ENCODE peak calls at places on chromosome 7, in six cellular contexts. E, J, Y, Q, B and X are unnamed samples.
A peak's percentile ranks its signal among the peaks of the same experiment; 100 is the strongest.

GRCh38 chr7:43565786-43566185 is 17.1 kb upstream of the STK17A start:
- DNase-seq in E (no peak), J (no peak), Y (no peak), Q (no peak), B (no peak), X (no peak)

GRCh38 chr7:30743371-30744074 is 8.4 kb upstream of the INMT start:
- DNase-seq in E (no peak), J (no peak), Y (no peak), Q (peak; percentile 33), B (no peak), X (no peak)

GRCh38 chr7:115869225-115869624 is 161.3 kb downstream of the TFEC start:
- DNase-seq in E (no peak), J (no peak), Y (no peak), Q (no peak), B (no peak), X (no peak)

GRCh38 chr7:67937717-67938191 is 941.1 kb downstream of the TYW1 start:
- DNase-seq in E (peak; percentile 36), J (no peak), Y (no peak), Q (peak; percentile 81), B (no peak), X (no peak)

GRCh38 chr7:151518105-151518780 is 1.5 kb downstream of the RHEB start:
- DNase-seq in E (peak; percentile 66), J (peak; percentile 52), Y (peak; percentile 59), Q (peak; percentile 55), B (peak; percentile 67), X (no peak)

GRCh38 chr7:29123611-29124190 is 22.6 kb downstream of the CPVL start:
- DNase-seq in E (no peak), J (no peak), Y (no peak), Q (no peak), B (no peak), X (no peak)

GRCh38 chr7:98054585-98054984 is 52.1 kb upstream of the LMTK2 start:
- DNase-seq in E (no peak), J (no peak), Y (no peak), Q (no peak), B (no peak), X (no peak)

GRCh38 chr7:142328006-142328405 is 70.1 kb upstream of the PRSS58 start:
- DNase-seq in E (no peak), J (no peak), Y (no peak), Q (no peak), B (no peak), X (no peak)

GRCh38 chr7:158249692-158250091 is 337.9 kb downstream of the PTPRN2 start:
- DNase-seq in E (no peak), J (no peak), Y (no peak), Q (no peak), B (no peak), X (no peak)

GRCh38 chr7:34354906-34355305 is 303.1 kb upstream of the NPSR1 start:
- DNase-seq in E (no peak), J (no peak), Y (no peak), Q (no peak), B (no peak), X (no peak)

GRCh38 chr7:134630890-134631289 is 15.8 kb upstream of the BPGM start:
- DNase-seq in E (no peak), J (no peak), Y (no peak), Q (no peak), B (no peak), X (no peak)

GRCh38 chr7:98156700-98157099 is 50.0 kb downstream of the LMTK2 start:
- DNase-seq in E (no peak), J (no peak), Y (no peak), Q (no peak), B (no peak), X (no peak)

GRCh38 chr7:132084776-132085388 is 491.4 kb downstream of the PLXNA4 start:
- DNase-seq in E (no peak), J (no peak), Y (no peak), Q (peak; percentile 69), B (no peak), X (peak; percentile 57)

GRCh38 chr7:137943132-137943551 is 58.7 kb downstream of the CREB3L2 start:
- DNase-seq in E (peak; percentile 49), J (no peak), Y (no peak), Q (peak; percentile 72), B (no peak), X (no peak)
- H3K4me3 ChIP-seq in E (no peak overlapping the region), J (no peak overlapping the region), Y (no peak overlapping the region), Q (no peak overlapping the region), B (no peak overlapping the region), X (no peak overlapping the region)

GRCh38 chr7:13188236-13188635 is 500.8 kb downstream of the ARL4A start:
- DNase-seq in E (no peak), J (no peak), Y (no peak), Q (no peak), B (no peak), X (no peak)
- H3K27me3 ChIP-seq in E (no peaks in the 10 kb centered on the region), J (no peaks in the 10 kb centered on the region), Y (no peaks in the 10 kb centered on the region), Q (no peaks in the 10 kb centered on the region), B (no peaks in the 10 kb centered on the region), X (no peaks in the 10 kb centered on the region)

GRCh38 chr7:118436663-118437062 is 212.2 kb downstream of the ANKRD7 start:
- DNase-seq in E (no peak), J (no peak), Y (no peak), Q (no peak), B (no peak), X (no peak)
- H3K36me3 ChIP-seq in E (no peaks in the 10 kb centered on the region), J (no peaks in the 10 kb centered on the region), Y (no peaks in the 10 kb centered on the region), Q (no peaks in the 10 kb centered on the region), B (no peaks in the 10 kb centered on the region), X (no peaks in the 10 kb centered on the region)

GRCh38 chr7:41732279-41733062 is 29.6 kb upstream of the INHBA start:
- DNase-seq in E (peak; percentile 6), J (no peak), Y (no peak), Q (peak; percentile 19), B (no peak), X (no peak)
- H3K4me3 ChIP-seq in E (no peak overlapping the region), J (no peak overlapping the region), Y (no peak overlapping the region), Q (no peak overlapping the region), B (no peak overlapping the region), X (no peak overlapping the region)

GRCh38 chr7:879706-880105 is 3.4 kb downstream of the GET4 start:
- DNase-seq in E (no peak), J (no peak), Y (no peak), Q (no peak), B (no peak), X (no peak)
- H3K27me3 ChIP-seq in E (no peaks in the 10 kb centered on the region), J (no peaks in the 10 kb centered on the region), Y (no peaks in the 10 kb centered on the region), Q (no peaks in the 10 kb centered on the region), B (no peaks in the 10 kb centered on the region), X (no peaks in the 10 kb centered on the region)

GRCh38 chr7:16847381-16847860 is 34.4 kb downstream of the AGR3 start:
- DNase-seq in E (peak; percentile 80), J (no peak), Y (no peak), Q (peak; percentile 70), B (peak; percentile 50), X (no peak)

GRCh38 chr7:16850772-16851466 is 30.9 kb downstream of the AGR3 start:
- DNase-seq in E (no peak), J (no peak), Y (no peak), Q (no peak), B (no peak), X (peak; percentile 25)

GRCh38 chr7:16851829-16852228 is 30.0 kb downstream of the AGR3 start:
- DNase-seq in E (peak; percentile 28), J (no peak), Y (no peak), Q (peak; percentile 72), B (no peak), X (no peak)

GRCh38 chr7:16846611-16847165 is 35.1 kb downstream of the AGR3 start:
- DNase-seq in E (no peak), J (no peak), Y (no peak), Q (no peak), B (no peak), X (no peak)

GRCh38 chr7:16849295-16850148 is 32.3 kb downstream of the AGR3 start:
- DNase-seq in E (no peak), J (no peak), Y (no peak), Q (no peak), B (no peak), X (no peak)
- H3K36me3 ChIP-seq in E (no peaks in the 10 kb centered on the region), J (no peaks in the 10 kb centered on the region), Y (no peaks in the 10 kb centered on the region), Q (no peaks in the 10 kb centered on the region), B (no peaks in the 10 kb centered on the region), X (no peaks in the 10 kb centered on the region)

DNA sequence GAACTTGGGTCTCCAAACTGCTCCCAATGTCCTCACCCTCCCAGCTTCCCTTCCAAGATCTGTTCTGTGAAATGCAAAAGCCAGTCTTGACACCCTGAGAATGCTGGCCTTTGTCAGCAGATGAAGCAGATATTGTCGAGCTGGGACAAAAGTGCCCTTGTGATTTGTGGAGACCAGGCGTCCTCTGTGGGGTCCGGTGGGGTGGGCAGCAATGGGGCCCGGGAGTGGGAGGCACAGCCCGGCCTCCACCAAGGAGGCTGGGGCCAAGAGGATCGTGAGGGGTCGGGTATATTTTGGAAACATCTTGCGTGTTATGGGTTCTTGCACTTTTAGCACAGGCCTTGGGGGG is 81.7 kb upstream of the GTF2IRD1 start:
- DNase-seq in E (no peak), J (no peak), Y (no peak), Q (no peak), B (no peak), X (no peak)
- H3K4me3 ChIP-seq in E (no peak overlapping the region), J (no peak overlapping the region), Y (no peak overlapping the region), Q (no peak overlapping the region), B (no peak overlapping the region), X (peak overlapping the region; percentile 41)